ENCODE peak calls at places on chromosomes 3 and 15, in five cellular contexts. B, W, M, T and G are unnamed samples.

GRCh38 chr3:112395166-112395894 is 62.4 kb downstream of the CD200 start:
- DNase-seq in B (no peak), W (no peak), M (no peak), T (no peak), G (no peak)

GRCh38 chr15:52093167-52093538 is 19.4 kb downstream of the BCL2L10 start:
- DNase-seq in B (no peak), W (no peak), M (no peak), T (no peak), G (no peak)

GRCh38 chr15:73617310-73617709 is 15.9 kb downstream of the NPTN start:
- DNase-seq in B (no peak), W (no peak), M (no peak), T (no peak), G (no peak)

GRCh38 chr3:78186404-78186803 is 1146.5 kb downstream of the ROBO2 start:
- DNase-seq in B (peak; percentile 83), W (no peak), M (no peak), T (no peak), G (no peak)

GRCh38 chr3:58028902-58029301 is 20.7 kb downstream of the FLNB start:
- DNase-seq in B (no peak), W (no peak), M (no peak), T (no peak), G (no peak)

GRCh38 chr3:29282431-29283296 is 1.8 kb downstream of the RBMS3 start:
- DNase-seq in B (peak; percentile 34), W (no peak), M (no peak), T (no peak), G (no peak)

GRCh38 chr3:126267169-126267975 is 87.0 kb upstream of the ALDH1L1 start:
- DNase-seq in B (peak; percentile 93), W (peak; percentile 88), M (no peak), T (no peak), G (peak; percentile 69)

GRCh38 chr3:17799312-17799711 is 56.9 kb upstream of the TBC1D5 start:
- DNase-seq in B (no peak), W (no peak), M (no peak), T (no peak), G (no peak)

GRCh38 chr3:154971771-154972326 is 108.3 kb upstream of the MME start:
- DNase-seq in B (no peak), W (no peak), M (no peak), T (no peak), G (no peak)

GRCh38 chr3:149576071-149576564 is 81.7 kb downstream of the WWTR1 start:
- DNase-seq in B (no peak), W (no peak), M (no peak), T (no peak), G (no peak)

GRCh38 chr3:12727937-12728336 is 31.1 kb downstream of the TMEM40 start:
- DNase-seq in B (no peak), W (no peak), M (no peak), T (no peak), G (no peak)

GRCh38 chr15:34122771-34123183 is 20.9 kb downstream of the PGBD4 start:
- DNase-seq in B (no peak), W (no peak), M (no peak), T (no peak), G (no peak)

GRCh38 chr3:149783576-149783975 is 8.8 kb downstream of the ANKUB1 start:
- DNase-seq in B (no peak), W (no peak), M (no peak), T (no peak), G (no peak)

GRCh38 chr15:55654541-55654940 is 66.4 kb upstream of the PYGO1 start:
- DNase-seq in B (no peak), W (no peak), M (no peak), T (no peak), G (no peak)

GRCh38 chr3:76866729-76867461 is 173.0 kb upstream of the ROBO2 start:
- DNase-seq in B (no peak), W (no peak), M (no peak), T (no peak), G (no peak)

GRCh38 chr3:158106773-158107461 is 697 bp upstream of the SHOX2 start:
- DNase-seq in B (no peak), W (no peak), M (no peak), T (no peak), G (no peak)

GRCh38 chr3:129684270-129684669 is 77.8 kb upstream of the PLXND1 start:
- DNase-seq in B (no peak), W (no peak), M (no peak), T (no peak), G (no peak)

GRCh38 chr15:85276921-85277320 is 103.5 kb upstream of the AKAP13 start:
- DNase-seq in B (no peak), W (no peak), M (no peak), T (no peak), G (no peak)

GRCh38 chr3:354433-354832 is 157.9 kb downstream of the CHL1 start:
- DNase-seq in B (peak; percentile 58), W (no peak), M (no peak), T (no peak), G (no peak)

GRCh38 chr3:36714343-36714742 is 50.0 kb downstream of the DCLK3 start:
- DNase-seq in B (no peak), W (no peak), M (no peak), T (no peak), G (no peak)

GRCh38 chr15:28960979-28961378 is 75.2 kb downstream of the APBA2 start:
- DNase-seq in B (peak; percentile 8), W (no peak), M (no peak), T (no peak), G (no peak)

GRCh38 chr15:25664761-25665160 is 198.4 kb downstream of the ATP10A start:
- DNase-seq in B (no peak), W (no peak), M (no peak), T (no peak), G (no peak)

GRCh38 chr15:92076536-92076935 is 223.0 kb downstream of the SLCO3A1 start:
- DNase-seq in B (no peak), W (no peak), M (no peak), T (no peak), G (no peak)

GRCh38 chr3:193168911-193169310 is 72.1 kb upstream of the PLAAT1 start:
- DNase-seq in B (no peak), W (no peak), M (no peak), T (no peak), G (no peak)

GRCh38 chr15:78083687-78084358 is 6.3 kb upstream of the TBC1D2B start:
- DNase-seq in B (no peak), W (no peak), M (no peak), T (no peak), G (no peak)

GRCh38 chr3:152172465-152172864 is 96.3 kb upstream of the MBNL1 start:
- DNase-seq in B (no peak), W (no peak), M (no peak), T (no peak), G (no peak)

GRCh38 chr15:77821188-77821958 is 188.7 kb upstream of the LINGO1 start:
- DNase-seq in B (peak; percentile 82), W (no peak), M (no peak), T (no peak), G (no peak)

GRCh38 chr3:189507856-189508255 is 123.3 kb upstream of the TP63 start:
- DNase-seq in B (no peak), W (no peak), M (no peak), T (no peak), G (no peak)
- H3K4me3 ChIP-seq in B (no peak overlapping the region), W (no peak overlapping the region), M (no peak overlapping the region), T (no peak overlapping the region), G (no peak overlapping the region)

DNA sequence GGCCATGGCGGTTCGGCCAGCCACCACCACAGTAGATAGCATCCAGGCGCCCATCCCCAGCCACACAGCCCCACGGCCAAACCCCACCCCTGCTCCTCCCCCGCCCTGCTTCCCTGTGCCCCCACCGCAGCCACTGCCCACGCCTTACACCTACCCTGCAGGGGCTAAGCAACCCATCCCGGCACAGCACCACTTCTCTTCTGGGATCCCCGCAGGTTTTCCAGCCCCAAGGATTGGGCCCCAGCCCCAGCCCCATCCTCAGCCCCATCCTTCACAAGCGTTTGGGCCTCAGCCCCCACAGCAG is 29.5 kb downstream of the PTPN23 start:
- DNase-seq in B (no peak), W (no peak), M (no peak), T (no peak), G (no peak)
- H3K36me3 ChIP-seq in B (peaks cover 29% of the 10 kb centered on the region), W (peaks cover 93% of the 10 kb centered on the region), M (peaks cover 71% of the 10 kb centered on the region), T (peaks cover 30% of the 10 kb centered on the region), G (peaks cover 35% of the 10 kb centered on the region)

DNA sequence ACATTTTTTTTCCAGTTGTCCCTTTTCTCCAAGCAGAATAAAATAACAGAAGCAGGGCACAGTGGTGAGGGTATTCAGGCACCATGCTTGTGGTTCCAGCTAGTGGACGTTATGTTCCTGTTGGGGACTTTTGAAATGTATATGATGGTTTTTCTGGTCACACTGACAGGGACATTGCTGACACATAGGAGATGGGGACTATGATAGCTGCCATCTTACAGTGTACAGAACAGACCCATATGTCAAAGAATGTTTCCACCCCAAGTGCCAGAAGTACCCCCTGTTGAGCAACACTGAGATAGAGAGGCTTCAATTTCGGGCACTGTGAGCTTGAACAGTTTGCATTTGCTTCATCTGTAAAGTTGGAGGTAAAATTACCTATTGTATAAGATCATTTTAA is 38.6 kb downstream of the MCTP2 start:
- DNase-seq in B (no peak), W (no peak), M (no peak), T (no peak), G (no peak)
- H3K27ac ChIP-seq in B (no peak overlapping the region), W (no peak overlapping the region), M (no peak overlapping the region), T (no peak overlapping the region), G (no peak overlapping the region)

DNA sequence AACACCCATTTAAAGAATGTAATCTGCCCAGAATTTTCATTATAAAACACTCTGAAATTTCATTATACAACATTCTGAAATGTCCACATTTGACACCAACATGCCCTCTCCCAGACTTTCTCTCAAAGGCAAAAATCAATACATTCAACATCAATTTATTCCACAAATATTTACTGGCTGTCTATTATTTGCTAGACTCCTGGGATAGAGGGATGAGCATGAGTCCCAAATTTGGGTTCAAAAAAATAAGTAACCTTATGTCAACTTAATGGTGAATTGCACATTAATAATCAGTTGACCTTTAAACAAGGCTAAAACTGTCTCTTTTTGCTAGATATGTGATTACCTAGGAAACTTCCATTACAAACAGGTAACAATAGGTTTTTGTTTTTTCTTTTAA is 109.0 kb downstream of the SERPINI1 start:
- DNase-seq in B (no peak), W (no peak), M (no peak), T (no peak), G (no peak)
- H3K4me3 ChIP-seq in B (no peak overlapping the region), W (no peak overlapping the region), M (no peak overlapping the region), T (no peak overlapping the region), G (no peak overlapping the region)

GRCh38 chr15:39593071-39594055 is 12.5 kb downstream of the THBS1 start:
- DNase-seq in B (no peak), W (no peak), M (no peak), T (no peak), G (no peak)

GRCh38 chr15:39594056-39594763 is 13.3 kb downstream of the THBS1 start:
- DNase-seq in B (no peak), W (no peak), M (peak; percentile 5), T (peak; percentile 38), G (no peak)

GRCh38 chr15:39591896-39592315 is 11.0 kb downstream of the THBS1 start:
- DNase-seq in B (no peak), W (no peak), M (no peak), T (no peak), G (no peak)

GRCh38 chr15:39591141-39591895 is 10.4 kb downstream of the THBS1 start:
- DNase-seq in B (no peak), W (no peak), M (no peak), T (no peak), G (no peak)

DNA sequence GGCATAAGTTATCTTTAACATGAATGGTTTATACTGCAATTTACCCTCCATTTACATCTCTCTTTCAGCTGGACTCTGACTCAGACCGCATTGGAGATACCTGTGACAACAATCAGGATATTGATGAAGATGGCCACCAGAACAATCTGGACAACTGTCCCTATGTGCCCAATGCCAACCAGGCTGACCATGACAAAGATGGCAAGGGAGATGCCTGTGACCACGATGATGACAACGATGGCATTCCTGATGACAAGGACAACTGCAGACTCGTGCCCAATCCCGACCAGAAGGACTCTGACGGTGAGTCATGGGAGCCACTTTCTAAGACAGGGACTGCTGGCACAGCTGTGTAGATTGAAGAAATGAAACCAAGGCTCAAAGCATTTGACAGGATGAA is 11.6 kb downstream of the THBS1 start:
- DNase-seq in B (no peak), W (no peak), M (no peak), T (no peak), G (no peak)
- H3K36me3 ChIP-seq in B (peaks cover 92% of the 10 kb centered on the region), W (peaks cover 91% of the 10 kb centered on the region), M (no peaks in the 10 kb centered on the region), T (no peaks in the 10 kb centered on the region), G (peaks cover 12% of the 10 kb centered on the region)